ENCODE peak calls at places on chromosome 11, in eight cellular contexts. U is H9, X is IMR-90, T is pancreas, B is HepG2, A is neural progenitor cell, M is lung, E is kidney. H is an unnamed sample. For H3K9me3, the result is how much of the 10 kb centered on the place peaks cover.

GRCh38 chr11:124405611-124406010 is 6.8 kb upstream of the OR8B3 start:
- DNase-seq in U (no peak), X (peak), T (no peak), B (no peak), A (no peak), M (no peak), E (no peak), H (no peak)

GRCh38 chr11:119335655-119336543 is 1.6 kb downstream of the RNF26 start:
- DNase-seq in U (no peak), X (no peak), T (no peak), B (no peak), A (no peak), M (no peak), E (peak), H (no peak)

GRCh38 chr11:117748771-117749540 is 48.1 kb downstream of the DSCAML1 start:
- DNase-seq in U (no peak), X (no peak), T (no peak), B (peak), A (no peak), M (no peak), E (no peak), H (no peak)

GRCh38 chr11:60982184-60982583 is 10.7 kb downstream of the CD6 start:
- DNase-seq in U (no peak), X (no peak), T (no peak), B (no peak), A (no peak), M (no peak), E (no peak), H (no peak)

GRCh38 chr11:1561955-1562354 is 10.1 kb downstream of the DUSP8 start:
- DNase-seq in U (no peak), X (no peak), T (no peak), B (no peak), A (no peak), M (no peak), E (no peak), H (no peak)

GRCh38 chr11:115918579-115918978 is 414.4 kb upstream of the CADM1 start:
- DNase-seq in U (no peak), X (no peak), T (no peak), B (no peak), A (no peak), M (no peak), E (no peak), H (no peak)

GRCh38 chr11:117824571-117825537 is at the start of gene FXYD2:
- DNase-seq in U (peak), X (no peak), T (peak), B (no peak), A (no peak), M (no peak), E (peak), H (no peak)

GRCh38 chr11:86172894-86173293 is 71.7 kb upstream of the EED start:
- DNase-seq in U (no peak), X (peak), T (no peak), B (no peak), A (peak), M (no peak), E (no peak), H (no peak)

GRCh38 chr11:70482529-70482917 is 84.2 kb downstream of the CTTN start:
- DNase-seq in U (no peak), X (peak), T (no peak), B (no peak), A (no peak), M (no peak), E (no peak), H (no peak)

GRCh38 chr11:27926469-27926868 is 181.5 kb downstream of the KIF18A start:
- DNase-seq in U (no peak), X (no peak), T (no peak), B (no peak), A (no peak), M (no peak), E (no peak), H (no peak)

GRCh38 chr11:82796970-82797594 is 63.4 kb upstream of the FAM181B start:
- DNase-seq in U (no peak), X (no peak), T (no peak), B (no peak), A (no peak), M (no peak), E (no peak), H (no peak)

GRCh38 chr11:44007746-44008501 is 39.9 kb upstream of the ACCSL start:
- DNase-seq in U (peak), X (no peak), T (no peak), B (no peak), A (no peak), M (no peak), E (no peak), H (no peak)

GRCh38 chr11:120499088-120499487 is 12.5 kb upstream of the GRIK4 start:
- DNase-seq in U (no peak), X (no peak), T (no peak), B (no peak), A (no peak), M (no peak), E (no peak), H (no peak)

GRCh38 chr11:130215531-130216220 is 56.1 kb downstream of the ST14 start:
- DNase-seq in U (no peak), X (no peak), T (peak), B (no peak), A (no peak), M (peak), E (peak), H (no peak)

GRCh38 chr11:110432713-110433392 is 3.1 kb downstream of the FDX1 start:
- DNase-seq in U (no peak), X (peak), T (no peak), B (no peak), A (peak), M (no peak), E (no peak), H (no peak)

GRCh38 chr11:121459413-121460041 is 6.8 kb upstream of the SORL1-AS1 start:
- DNase-seq in U (no peak), X (no peak), T (no peak), B (peak), A (no peak), M (no peak), E (no peak), H (no peak)

GRCh38 chr11:61331636-61332035 is 1.3 kb downstream of the DDB1 start:
- DNase-seq in U (no peak), X (no peak), T (no peak), B (no peak), A (no peak), M (no peak), E (no peak), H (no peak)

GRCh38 chr11:36092314-36093030 is 148.6 kb downstream of the LDLRAD3 start:
- DNase-seq in U (peak), X (peak), T (no peak), B (no peak), A (no peak), M (no peak), E (no peak), H (no peak)

GRCh38 chr11:16171882-16172281 is 184.5 kb downstream of the SOX6 start:
- DNase-seq in U (no peak), X (no peak), T (no peak), B (no peak), A (no peak), M (no peak), E (no peak), H (no peak)

GRCh38 chr11:83483808-83484207 is 197.6 kb upstream of the CCDC90B start:
- DNase-seq in U (no peak), X (no peak), T (no peak), B (no peak), A (no peak), M (no peak), E (no peak), H (no peak)

DNA sequence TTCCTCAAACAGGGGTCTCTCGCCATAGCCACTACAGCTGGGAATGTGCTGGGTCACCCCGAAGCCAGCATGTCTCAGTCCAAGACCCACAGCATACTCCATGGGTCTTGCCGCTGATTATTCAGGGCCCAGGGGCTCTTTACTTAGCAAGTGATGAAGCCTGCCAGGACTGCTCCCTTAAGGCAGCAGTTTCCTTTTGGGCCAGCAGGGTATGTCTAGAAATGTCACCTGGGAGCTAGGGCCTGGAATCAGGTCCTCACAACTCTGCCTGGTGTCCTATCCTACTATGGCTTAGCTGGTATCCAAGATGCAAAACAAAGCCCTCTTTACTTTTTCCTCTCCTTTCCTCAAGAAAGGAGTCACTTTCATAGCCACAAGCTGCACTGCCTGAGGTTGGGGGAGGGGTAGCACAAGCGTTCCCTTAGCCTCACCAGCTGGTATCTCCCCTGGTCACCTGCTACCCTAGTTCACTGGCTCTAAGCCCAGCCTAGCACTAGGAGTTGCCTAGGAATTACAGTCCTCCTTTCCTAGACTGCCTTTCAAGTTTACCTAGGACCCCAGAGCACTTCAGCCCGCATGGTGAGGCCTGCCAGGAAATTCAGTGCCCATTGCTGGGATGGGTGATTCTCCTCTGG is 22.6 kb upstream of the NCR3LG1 start:
- DNase-seq in U (peak), X (no peak), T (no peak), B (no peak), A (peak), M (no peak), E (no peak), H (no peak)
- TF ChIP-seq CTCF in U (peak), X (no peak), T (no peak), B (no peak), A (peak), M (no peak), E (no peak), H (no peak)

GRCh38 chr11:114607753-114608459 is 12.3 kb upstream of the NXPE4 start:
- DNase-seq in U (no peak), X (no peak), T (no peak), B (no peak), A (no peak), M (no peak), E (no peak), H (no peak)
- H3K9me3 ChIP-seq in U (under half), X (under half), T (under half), B (half or more), A (under half), M (under half), E (under half), H (under half)

GRCh38 chr11:125483592-125483991 is 12.5 kb downstream of the FEZ1 start:
- DNase-seq in U (no peak), X (no peak), T (no peak), B (no peak), A (no peak), M (no peak), E (no peak), H (no peak)
- H3K27ac ChIP-seq in U (no peak), X (no peak), T (no peak), B (no peak), A (no peak), M (no peak), E (no peak), H (no peak)

GRCh38 chr11:99422581-99423434 is 402.1 kb downstream of the CNTN5 start:
- DNase-seq in U (peak), X (peak), T (no peak), B (no peak), A (no peak), M (no peak), E (no peak), H (no peak)

GRCh38 chr11:99425596-99425995 is 404.8 kb downstream of the CNTN5 start:
- DNase-seq in U (no peak), X (no peak), T (no peak), B (no peak), A (no peak), M (no peak), E (no peak), H (no peak)

GRCh38 chr11:99424313-99425084 is 403.8 kb downstream of the CNTN5 start:
- DNase-seq in U (peak), X (no peak), T (no peak), B (no peak), A (no peak), M (no peak), E (peak), H (no peak)

GRCh38 chr11:99419991-99420390 is 399.2 kb downstream of the CNTN5 start:
- DNase-seq in U (no peak), X (no peak), T (no peak), B (no peak), A (no peak), M (no peak), E (no peak), H (no peak)

DNA sequence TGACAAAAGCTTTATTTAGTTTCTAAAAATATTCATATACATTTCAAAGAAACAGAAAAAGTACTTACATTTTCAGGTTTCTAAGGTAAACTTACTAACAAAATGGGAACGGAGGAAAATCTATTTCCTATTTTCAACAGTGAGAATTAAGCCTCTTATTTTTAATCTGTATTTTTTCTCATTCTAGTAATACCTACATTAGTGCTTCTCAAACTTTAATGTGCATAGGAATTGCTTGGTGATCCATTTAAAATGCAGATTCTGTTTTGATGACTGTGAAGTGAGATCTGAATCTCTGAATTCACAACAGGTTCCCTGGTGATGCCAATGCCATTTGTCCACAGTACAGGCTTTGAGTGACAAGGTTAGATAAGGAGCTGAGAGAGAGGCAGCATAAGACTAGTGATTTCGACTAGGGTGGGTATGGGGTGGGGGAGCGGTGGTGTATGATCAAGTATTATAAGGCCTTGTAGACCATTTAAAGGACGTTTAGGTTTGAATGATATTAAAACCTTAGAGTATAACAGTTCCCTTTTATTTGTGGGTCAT is 402.8 kb downstream of the CNTN5 start:
- DNase-seq in U (peak), X (no peak), T (no peak), B (no peak), A (no peak), M (no peak), E (no peak), H (no peak)
- TF ChIP-seq CTCF in U (no peak), X (no peak), T (no peak), B (no peak), A (no peak), M (no peak), E (no peak), H (no peak)

GRCh38 chr11:100328626-100329340 is 358.3 kb upstream of the ARHGAP42 start:
- DNase-seq in U (peak), X (peak), T (no peak), B (no peak), A (peak), M (no peak), E (no peak), H (no peak)
- H3K9me3 ChIP-seq in U (under half), X (under half), T (under half), B (under half), A (under half), M (under half), E (under half), H (under half)

DNA sequence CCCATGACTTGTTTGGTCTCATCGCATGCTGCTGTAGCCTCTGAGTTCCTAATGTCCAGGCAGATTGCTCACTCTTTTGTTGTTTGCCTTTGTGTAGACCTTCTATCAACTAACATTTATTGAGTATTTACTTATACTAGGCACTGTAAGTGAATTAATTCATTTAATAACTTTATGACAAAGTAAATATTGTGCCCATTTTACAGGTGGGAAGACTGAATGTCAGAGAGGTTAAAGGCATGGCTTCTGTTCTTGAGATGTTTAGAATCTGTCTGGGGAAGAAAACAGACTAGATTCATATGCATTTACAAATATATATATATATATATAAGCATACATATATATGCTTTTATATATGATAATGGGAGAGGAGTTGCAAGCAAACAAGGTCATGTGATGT is 27.1 kb downstream of the EHF start:
- DNase-seq in U (no peak), X (no peak), T (no peak), B (no peak), A (no peak), M (no peak), E (no peak), H (no peak)
- H3K27ac ChIP-seq in U (no peak), X (no peak), T (no peak), B (no peak), A (no peak), M (no peak), E (no peak), H (no peak)

GRCh38 chr11:106228996-106229395 is 151.5 kb downstream of the AASDHPPT start:
- DNase-seq in U (no peak), X (no peak), T (no peak), B (no peak), A (no peak), M (no peak), E (no peak), H (no peak)

GRCh38 chr11:106236295-106236694 is 158.8 kb downstream of the AASDHPPT start:
- DNase-seq in U (no peak), X (no peak), T (no peak), B (no peak), A (no peak), M (no peak), E (no peak), H (no peak)

GRCh38 chr11:106234794-106235193 is 157.3 kb downstream of the AASDHPPT start:
- DNase-seq in U (no peak), X (no peak), T (no peak), B (no peak), A (no peak), M (no peak), E (no peak), H (no peak)

GRCh38 chr11:106231591-106231990 is 154.1 kb downstream of the AASDHPPT start:
- DNase-seq in U (no peak), X (peak), T (no peak), B (no peak), A (peak), M (no peak), E (no peak), H (no peak)

DNA sequence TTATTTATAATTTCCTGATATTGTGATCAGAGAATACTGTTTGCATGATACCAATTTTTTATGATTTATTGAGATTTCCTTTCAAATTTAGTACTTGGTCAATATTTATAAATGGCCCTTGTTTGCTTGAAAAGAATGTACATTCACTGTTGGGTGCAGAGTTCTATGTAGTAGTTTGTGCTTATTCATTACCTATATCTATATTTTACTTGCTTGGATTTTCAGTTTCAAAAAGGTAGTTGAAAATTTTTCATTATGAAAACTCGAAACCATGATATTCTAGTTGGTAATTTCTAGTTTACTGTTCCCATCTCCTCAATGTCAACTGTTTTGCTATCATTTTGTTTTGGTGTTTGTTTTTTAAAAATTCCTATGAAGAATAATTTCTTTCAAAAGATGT is 155.7 kb downstream of the AASDHPPT start:
- DNase-seq in U (no peak), X (no peak), T (no peak), B (no peak), A (no peak), M (no peak), E (no peak), H (no peak)
- TF ChIP-seq CTCF in U (no peak), X (no peak), T (no peak), B (no peak), A (no peak), M (no peak), E (no peak), H (no peak)

GRCh38 chr11:104487035-104487775 is 323.3 kb upstream of the PDGFD start:
- DNase-seq in U (no peak), X (peak), T (no peak), B (no peak), A (no peak), M (no peak), E (no peak), H (no peak)

GRCh38 chr11:104484784-104485554 is 321.0 kb upstream of the PDGFD start:
- DNase-seq in U (no peak), X (peak), T (no peak), B (no peak), A (peak), M (no peak), E (no peak), H (no peak)

DNA sequence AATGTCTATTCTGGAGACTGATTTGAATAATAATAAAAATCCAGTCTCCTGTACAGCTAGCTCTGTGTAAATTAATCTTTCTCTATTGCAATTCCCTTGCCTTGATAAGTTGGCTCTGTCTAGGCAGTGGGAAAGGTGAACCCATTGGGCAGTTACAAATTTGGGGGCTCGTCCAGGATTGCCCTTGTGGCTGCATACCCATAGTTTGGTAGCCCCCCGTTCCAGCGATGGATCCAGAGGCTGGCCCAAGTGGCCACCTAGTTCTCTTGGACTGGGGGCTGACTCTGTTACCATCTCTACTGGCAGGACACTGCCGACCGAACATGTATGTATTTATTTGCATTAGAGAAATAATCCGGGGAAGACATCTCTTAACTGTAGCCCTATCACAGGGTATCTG is 326.2 kb upstream of the PDGFD start:
- DNase-seq in U (no peak), X (no peak), T (no peak), B (no peak), A (no peak), M (no peak), E (no peak), H (no peak)
- H3K9me3 ChIP-seq in U (under half), X (under half), T (under half), B (half or more), A (under half), M (under half), E (under half), H (under half)

H was measured in thoracic aorta.